ENCODE peak calls at places on chromosomes 3 and 15, in eight cellular contexts. H is lower lobe of right lung; R is neural progenitor cell; I is GF-D8; S is CD8-positive, alpha-beta T cell; X is AG10803; E is T-helper 2 cell; J is activated naive CD8-positive, alpha-beta T cell treated with anti-CD3 and anti-CD28 coated beads, Interleukin-2, amount 50 U/mL, for 24 hours. L is an unnamed sample.

GRCh38 chr3:56980798-56981390 is 79.6 kb upstream of the SPATA12 start:
- DNase-seq in S (no peak), H (no peak), J (peak), X (peak), I (peak), E (no peak), R (no peak), L (peak)

GRCh38 chr3:137032465-137033120 is 74.8 kb downstream of the IL20RB start:
- DNase-seq in J (peak), S (peak), H (peak), E (peak), R (peak), X (peak), I (no peak), L (peak)

GRCh38 chr3:149494759-149495580 is 20.5 kb downstream of the TM4SF4 start:
- DNase-seq in J (no peak), I (no peak), X (peak), E (no peak), H (no peak), R (no peak), S (no peak), L (peak)

GRCh38 chr3:45942051-45942825 is 1.0 kb upstream of the CXCR6 start:
- DNase-seq in X (no peak), J (no peak), S (no peak), I (no peak), H (no peak), R (no peak), E (no peak), L (no peak)

GRCh38 chr15:50702762-50703334 is 16.3 kb upstream of the TRPM7 start:
- DNase-seq in I (no peak), S (no peak), H (no peak), J (no peak), X (no peak), R (peak), E (no peak), L (no peak)

GRCh38 chr3:33058780-33059179 is 38.2 kb downstream of the GLB1 start:
- DNase-seq in J (no peak), R (no peak), X (no peak), E (no peak), I (no peak), H (no peak), S (no peak), L (no peak)

GRCh38 chr3:174826069-174826468 is 33.1 kb upstream of the NAALADL2 start:
- DNase-seq in E (no peak), J (no peak), X (no peak), R (no peak), I (no peak), S (no peak), H (no peak), L (no peak)

GRCh38 chr15:66780172-66780972 is 78.3 kb downstream of the SMAD6 start:
- DNase-seq in X (peak), E (no peak), R (no peak), J (no peak), S (no peak), I (no peak), H (no peak), L (peak)

GRCh38 chr3:88678747-88679146 is 428.7 kb upstream of the EPHA3 start:
- DNase-seq in J (no peak), R (no peak), S (no peak), X (no peak), H (no peak), I (no peak), E (no peak), L (no peak)

GRCh38 chr3:171277456-171278406 is 182.5 kb downstream of the TNIK start:
- DNase-seq in S (no peak), E (no peak), J (no peak), I (no peak), H (no peak), R (peak), X (no peak), L (no peak)

GRCh38 chr3:4340411-4341335 is 37.5 kb downstream of the SETMAR start:
- DNase-seq in S (no peak), E (no peak), X (peak), H (no peak), R (no peak), I (peak), J (no peak), L (no peak)

GRCh38 chr3:27568393-27568792 is 84.2 kb upstream of the SLC4A7 start:
- DNase-seq in I (no peak), S (no peak), H (peak), X (peak), E (no peak), J (no peak), R (no peak), L (peak)

GRCh38 chr3:191074511-191074910 is 124.5 kb upstream of the OSTN start:
- DNase-seq in E (no peak), X (no peak), S (no peak), I (no peak), J (no peak), H (no peak), R (no peak), L (no peak)

GRCh38 chr3:124657138-124657537 is 73.1 kb upstream of the UMPS start:
- DNase-seq in S (no peak), J (no peak), E (no peak), X (no peak), H (no peak), R (no peak), I (no peak), L (no peak)

GRCh38 chr3:159787191-159787590 is 201.4 kb upstream of the IL12A start:
- DNase-seq in I (no peak), H (no peak), E (no peak), S (no peak), J (no peak), X (peak), R (no peak), L (peak)

GRCh38 chr3:108477511-108478147 is 32.8 kb downstream of the MYH15 start:
- DNase-seq in H (no peak), J (peak), I (no peak), X (peak), E (peak), R (peak), S (peak), L (peak)

GRCh38 chr3:97823503-97824004 is 1.7 kb downstream of the CRYBG3 start:
- DNase-seq in E (no peak), I (no peak), J (no peak), R (no peak), H (no peak), S (no peak), X (peak), L (no peak)

GRCh38 chr3:44954962-44955361 is 21.0 kb downstream of the ZDHHC3 start:
- DNase-seq in J (no peak), S (no peak), X (peak), H (no peak), R (no peak), E (no peak), I (peak), L (peak)

GRCh38 chr15:90603893-90604292 is 74.2 kb downstream of the CRTC3 start:
- DNase-seq in J (peak), H (peak), S (peak), I (no peak), X (peak), R (no peak), E (no peak), L (peak)

L was measured in epithelial cell of esophagus.